ENCODE peak calls at places on chromosome 12, in four cellular contexts. Y is GM23248; P is breast epithelium; S is CD8-positive, alpha-beta T cell. F is an unnamed sample.

GRCh38 chr12:24562761-24563392 is 386.0 kb downstream of the BCAT1 start:
- DNase-seq in Y (peak), P (no peak), S (no peak), F (no peak)

GRCh38 chr12:120740871-120741270 is 15.2 kb downstream of the ACADS start:
- DNase-seq in Y (no peak), P (no peak), S (no peak), F (no peak)

GRCh38 chr12:46382425-46382973 is 9.9 kb upstream of the SLC38A2 start:
- DNase-seq in Y (peak), P (no peak), S (no peak), F (no peak)

GRCh38 chr12:124917135-124917840 is 2.8 kb upstream of the UBC start:
- DNase-seq in Y (peak), P (peak), S (peak), F (peak)

GRCh38 chr12:33817713-33818112 is 204.6 kb upstream of the ALG10 start:
- DNase-seq in Y (no peak), P (no peak), S (no peak), F (no peak)

GRCh38 chr12:104579716-104580495 is 123.2 kb downstream of the CHST11 start:
- DNase-seq in Y (peak), P (no peak), S (no peak), F (no peak)

GRCh38 chr12:132407525-132407924 is 78.1 kb upstream of the GALNT9 start:
- DNase-seq in Y (peak), P (no peak), S (no peak), F (no peak)

GRCh38 chr12:121295123-121295745 is 1.3 kb downstream of the CAMKK2 start:
- DNase-seq in Y (no peak), P (no peak), S (no peak), F (no peak)

GRCh38 chr12:122064034-122064777 is 14.3 kb upstream of the MLXIP start:
- DNase-seq in Y (peak), P (no peak), S (peak), F (no peak)

GRCh38 chr12:121806556-121807308 is 2.9 kb downstream of the SETD1B start:
- DNase-seq in Y (peak), P (no peak), S (no peak), F (no peak)

GRCh38 chr12:106780010-106780625 is 5.6 kb downstream of the RIC8B start:
- DNase-seq in Y (peak), P (no peak), S (no peak), F (no peak)

GRCh38 chr12:124010687-124011086 is 37.7 kb downstream of the ZNF664 start:
- DNase-seq in Y (no peak), P (no peak), S (no peak), F (no peak)

GRCh38 chr12:79936670-79937069 is 1.8 kb upstream of the PPP1R12A start:
- DNase-seq in Y (no peak), P (no peak), S (no peak), F (no peak)

GRCh38 chr12:66044731-66045130 is 85.8 kb downstream of the LLPH start:
- DNase-seq in Y (peak), P (no peak), S (no peak), F (no peak)

GRCh38 chr12:78878447-78878846 is 13.9 kb downstream of the SYT1 start:
- DNase-seq in Y (no peak), P (no peak), S (no peak), F (no peak)

GRCh38 chr12:93419388-93420034 is 22.2 kb downstream of the UBE2N start:
- DNase-seq in Y (peak), P (no peak), S (no peak), F (no peak)

GRCh38 chr12:108856428-108857157 is 790 bp downstream of the SSH1 start:
- DNase-seq in Y (peak), P (peak), S (peak), F (peak)

GRCh38 chr12:79247494-79247893 is 382.9 kb downstream of the SYT1 start:
- DNase-seq in Y (no peak), P (no peak), S (no peak), F (no peak)

GRCh38 chr12:57416039-57416996 is 14.5 kb downstream of the R3HDM2 start:
- DNase-seq in Y (peak), P (no peak), S (no peak), F (no peak)

GRCh38 chr12:83954071-83954789 is 958.4 kb downstream of the SLC6A15 start:
- DNase-seq in Y (no peak), P (no peak), S (no peak), F (no peak)

GRCh38 chr12:105744659-105745058 is 394.1 kb downstream of the NUAK1 start:
- DNase-seq in Y (no peak), P (no peak), S (no peak), F (no peak)

GRCh38 chr12:40315375-40315774 is 90.6 kb downstream of the LRRK2 start:
- DNase-seq in Y (no peak), P (no peak), S (no peak), F (no peak)

GRCh38 chr12:105384220-105384619 is 53.7 kb downstream of the C12orf75 start:
- DNase-seq in Y (no peak), P (no peak), S (no peak), F (no peak)

GRCh38 chr12:117098361-117099217 is 627 bp downstream of the TESC start:
- DNase-seq in Y (no peak), P (no peak), S (peak), F (no peak)

GRCh38 chr12:107349008-107349747 is 255.8 kb upstream of the CRY1 start:
- DNase-seq in Y (peak), P (peak), S (no peak), F (peak)

GRCh38 chr12:76020731-76021672 is 10.6 kb downstream of the PHLDA1 start:
- DNase-seq in Y (peak), P (no peak), S (peak), F (peak)

GRCh38 chr12:30782316-30783173 is 27.8 kb upstream of the CAPRIN2 start:
- DNase-seq in Y (no peak), P (no peak), S (no peak), F (no peak)

GRCh38 chr12:30779178-30779577 is 24.4 kb upstream of the CAPRIN2 start:
- DNase-seq in Y (no peak), P (no peak), S (no peak), F (no peak)

GRCh38 chr12:30784508-30784907 is 29.8 kb upstream of the CAPRIN2 start:
- DNase-seq in Y (no peak), P (no peak), S (no peak), F (no peak)

GRCh38 chr12:30783946-30784345 is 29.2 kb upstream of the CAPRIN2 start:
- DNase-seq in Y (no peak), P (no peak), S (no peak), F (no peak)

DNA sequence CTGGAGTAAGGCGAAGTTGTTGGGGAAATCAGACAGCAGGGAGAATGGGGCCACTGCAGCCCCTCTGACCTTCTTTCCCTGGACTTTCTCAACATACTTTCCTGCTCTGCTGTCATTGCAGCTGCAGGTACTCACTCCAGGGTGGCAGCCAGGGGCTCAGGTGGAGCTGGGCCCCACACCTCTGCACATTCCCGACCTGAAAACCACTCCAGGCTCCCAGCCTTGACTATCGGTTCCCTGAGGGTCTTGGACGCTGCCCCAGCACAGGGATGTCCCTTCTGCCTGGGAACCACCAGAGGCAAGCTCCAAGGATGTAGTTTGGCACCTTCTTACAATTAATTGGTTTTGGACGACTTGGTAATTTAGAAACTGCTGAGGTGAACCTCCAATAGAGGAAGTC is 24.8 kb upstream of the CAPRIN2 start:
- DNase-seq in Y (no peak), P (no peak), S (no peak), F (no peak)
- H3K27ac ChIP-seq in Y (no peak), P (no peak), S (no peak), F (no peak)

DNA sequence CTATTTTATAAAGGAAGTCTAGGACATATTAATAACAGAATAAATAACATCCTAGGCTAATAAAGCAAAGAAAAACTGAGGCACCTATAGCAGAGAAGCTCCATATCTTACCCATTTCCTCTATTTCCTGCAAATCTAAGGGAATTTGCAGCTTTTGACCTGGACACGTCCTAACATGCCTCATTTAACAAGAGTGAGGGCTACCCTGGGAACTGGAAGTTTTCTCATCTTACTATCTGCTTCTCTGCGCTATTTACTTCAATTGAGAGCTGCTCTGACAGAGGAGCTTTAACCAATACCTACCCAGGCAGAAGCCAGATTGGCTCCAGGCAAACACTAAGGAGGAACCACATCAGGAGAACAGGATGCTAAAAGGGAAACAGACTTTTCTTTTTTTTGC is 5.7 kb downstream of the YBX3 start:
- DNase-seq in Y (peak), P (no peak), S (no peak), F (peak)
- H3K27ac ChIP-seq in Y (peak), P (peak), S (no peak), F (peak)

DNA sequence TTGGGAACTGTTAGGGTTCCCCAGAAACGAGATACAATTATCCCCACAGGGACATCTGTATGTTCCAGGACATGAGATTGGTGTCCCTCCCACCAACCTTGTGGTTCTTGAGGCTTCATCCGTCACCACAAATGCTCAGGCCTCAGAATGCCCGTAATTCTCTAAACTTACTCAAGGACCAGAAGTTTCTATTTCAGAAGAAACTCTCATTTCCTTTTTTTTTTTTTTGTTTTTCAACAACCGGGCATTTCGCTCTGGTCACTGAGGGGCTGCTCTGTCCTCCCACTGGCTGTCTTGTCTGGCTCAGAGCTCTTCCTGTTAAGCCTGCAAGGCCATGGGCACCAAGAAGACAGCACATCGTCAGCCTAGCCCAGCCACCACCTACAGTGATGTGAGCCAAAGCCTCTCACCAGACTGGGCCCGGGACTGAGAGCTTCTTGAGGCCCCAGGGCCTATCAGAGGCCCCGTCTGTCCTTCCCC is 36.2 kb downstream of the VDR start:
- DNase-seq in Y (no peak), P (no peak), S (no peak), F (no peak)
- H3K27ac ChIP-seq in Y (no peak), P (no peak), S (no peak), F (no peak)

DNA sequence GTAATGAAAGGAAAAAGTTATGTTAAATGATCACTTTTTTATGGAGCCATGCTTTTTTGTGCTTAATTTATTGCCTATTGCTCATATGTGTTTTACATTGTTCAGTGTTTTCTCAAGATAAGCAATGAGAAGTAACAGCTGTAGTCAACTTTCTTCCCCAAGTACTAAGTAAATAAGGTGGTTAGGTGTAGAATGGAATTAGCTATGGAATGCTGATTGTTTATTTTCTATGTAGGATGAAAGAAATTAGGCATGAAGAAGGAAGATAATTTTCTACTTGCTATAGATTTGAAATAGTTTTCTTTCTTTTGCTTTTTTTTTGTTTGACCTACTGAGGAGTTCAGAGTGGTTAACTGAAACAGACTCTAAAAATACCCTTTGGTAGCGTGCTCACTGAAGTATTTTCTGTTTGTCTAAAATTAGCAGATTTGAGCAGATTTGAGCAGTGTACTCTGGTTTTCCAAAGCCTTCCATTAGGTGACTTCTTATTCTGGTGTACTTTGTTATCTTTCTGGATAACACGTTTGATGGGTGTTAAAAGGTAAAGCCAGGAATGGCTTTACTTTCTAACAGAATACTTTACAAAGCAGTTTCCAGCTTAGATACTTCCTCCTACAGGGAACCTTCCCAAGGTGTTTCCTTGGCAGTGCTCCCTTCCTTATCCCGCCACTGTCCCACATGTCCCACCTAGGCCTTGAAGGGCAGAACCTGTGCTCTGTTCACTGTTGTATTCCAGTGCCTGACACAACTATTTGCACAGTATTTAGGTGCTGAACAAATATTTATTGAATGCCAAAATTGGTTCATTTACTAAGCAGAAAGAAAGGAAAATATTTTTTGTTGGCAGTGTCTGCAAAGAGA is 56.0 kb downstream of the RASSF3 start:
- DNase-seq in Y (no peak), P (no peak), S (no peak), F (no peak)
- H3K27ac ChIP-seq in Y (no peak), P (peak), S (peak), F (no peak)

GRCh38 chr12:559907-560455 is 100.2 kb downstream of the B4GALNT3 start:
- DNase-seq in Y (no peak), P (no peak), S (no peak), F (no peak)

GRCh38 chr12:560666-561065 is 100.9 kb downstream of the B4GALNT3 start:
- DNase-seq in Y (no peak), P (no peak), S (no peak), F (no peak)

GRCh38 chr12:561116-561705 is 101.5 kb downstream of the B4GALNT3 start:
- DNase-seq in Y (no peak), P (no peak), S (no peak), F (no peak)

GRCh38 chr12:558595-558994 is 98.9 kb downstream of the B4GALNT3 start:
- DNase-seq in Y (no peak), P (no peak), S (no peak), F (no peak)

GRCh38 chr12:559208-559905 is 99.6 kb downstream of the B4GALNT3 start:
- DNase-seq in Y (no peak), P (no peak), S (no peak), F (no peak)
- H3K27ac ChIP-seq in Y (no peak), P (no peak), S (no peak), F (no peak)

DNA sequence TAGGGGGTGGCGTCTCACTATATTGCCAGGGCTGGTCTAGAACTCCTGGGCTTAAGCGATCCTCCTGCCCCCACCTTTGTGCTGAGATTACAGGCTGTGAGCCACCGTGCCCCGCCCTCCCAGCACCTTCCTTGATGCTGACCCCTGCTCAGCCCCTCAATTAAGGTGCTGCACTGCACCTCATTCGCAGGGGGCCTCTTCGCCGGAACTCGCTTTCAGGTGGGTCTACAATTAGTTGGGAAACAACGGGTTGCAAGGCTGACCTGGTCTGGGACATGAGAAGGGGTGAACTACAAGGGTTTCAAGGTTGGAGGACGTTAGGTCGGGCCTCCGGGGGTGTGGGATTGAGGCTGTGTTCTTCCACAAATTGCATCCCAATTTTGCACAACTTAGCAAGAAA is 1.2 kb upstream of the NOP2 start:
- DNase-seq in Y (no peak), P (no peak), S (no peak), F (no peak)
- H3K27ac ChIP-seq in Y (peak), P (peak), S (no peak), F (no peak)

GRCh38 chr12:89384050-89384749 is 31.9 kb upstream of the DUSP6 start:
- DNase-seq in Y (peak), P (peak), S (no peak), F (no peak)

GRCh38 chr12:89382366-89382765 is 30.1 kb upstream of the DUSP6 start:
- DNase-seq in Y (no peak), P (no peak), S (no peak), F (no peak)

GRCh38 chr12:89383235-89384049 is 31.1 kb upstream of the DUSP6 start:
- DNase-seq in Y (peak), P (no peak), S (no peak), F (no peak)

GRCh38 chr12:89384750-89385273 is 32.5 kb upstream of the DUSP6 start:
- DNase-seq in Y (no peak), P (no peak), S (no peak), F (no peak)

GRCh38 chr12:89385965-89386537 is 33.8 kb upstream of the DUSP6 start:
- DNase-seq in Y (no peak), P (no peak), S (no peak), F (no peak)
- H3K27ac ChIP-seq in Y (no peak), P (peak), S (no peak), F (no peak)

DNA sequence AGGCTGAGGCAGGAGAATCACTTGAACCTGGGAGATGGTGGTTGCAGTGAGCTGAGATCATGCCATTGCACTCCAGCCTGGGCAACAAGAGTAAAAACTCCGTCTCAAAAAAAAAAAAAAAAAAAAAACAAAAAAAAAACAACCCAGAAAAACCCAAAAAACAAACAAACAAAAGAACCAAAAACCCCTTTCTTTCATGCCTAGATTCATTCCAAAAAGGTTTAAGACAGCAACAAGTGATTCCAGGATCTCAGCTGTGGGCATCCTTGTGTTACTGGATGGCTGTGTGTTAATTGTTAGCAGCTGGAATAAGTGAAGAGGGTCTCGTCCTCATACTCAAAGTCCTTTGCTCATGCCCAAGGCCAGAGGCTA is 9.4 kb downstream of the GPRC5A start:
- DNase-seq in Y (no peak), P (no peak), S (no peak), F (no peak)
- H3K27ac ChIP-seq in Y (peak), P (peak), S (no peak), F (peak)

GRCh38 chr12:4440187-4440941 is 5.3 kb downstream of the FGF6 start:
- DNase-seq in Y (no peak), P (no peak), S (no peak), F (no peak)
- H3K27ac ChIP-seq in Y (no peak), P (no peak), S (no peak), F (no peak)

F was measured in epithelial cell of prostate.